ENCODE peak calls at places on chromosomes 4 and X, in five cellular contexts. One of them, this sample, is unnamed.

GRCh38 chrX:133085785-133086184 is 11.1 kb downstream of the USP26 start:
- DNase-seq in HepG2: no peak
- DNase-seq in GM12878: no peak
- DNase-seq in K562: no peak
- DNase-seq in H1: no peak
- DNase-seq in this sample: no peak

GRCh38 chr4:53307210-53307609 is 58.7 kb downstream of the SCFD2 start:
- DNase-seq in H1: no peak
- DNase-seq in HepG2: no peak
- DNase-seq in GM12878: no peak
- DNase-seq in K562: no peak
- DNase-seq in this sample: no peak

GRCh38 chrX:13128104-13128503 is 83.7 kb upstream of the FAM9C start:
- DNase-seq in K562: no peak
- DNase-seq in HepG2: no peak
- DNase-seq in GM12878: no peak
- DNase-seq in H1: no peak
- DNase-seq in this sample: no peak

GRCh38 chrX:20354505-20354904 is 87.8 kb upstream of the RPS6KA3 start:
- DNase-seq in HepG2: no peak
- DNase-seq in GM12878: no peak
- DNase-seq in H1: no peak
- DNase-seq in K562: no peak
- DNase-seq in this sample: no peak

GRCh38 chrX:123803331-123803983 is 56.4 kb upstream of the XIAP start:
- DNase-seq in HepG2: peak
- DNase-seq in K562: peak
- DNase-seq in GM12878: no peak
- DNase-seq in H1: no peak
- DNase-seq in this sample: no peak

GRCh38 chrX:31546130-31546529 is 474.3 kb upstream of the FTHL17 start:
- DNase-seq in H1: no peak
- DNase-seq in HepG2: no peak
- DNase-seq in GM12878: no peak
- DNase-seq in K562: no peak
- DNase-seq in this sample: no peak

GRCh38 chr4:37068580-37068979 is 176.0 kb upstream of the NWD2 start:
- DNase-seq in K562: no peak
- DNase-seq in GM12878: no peak
- DNase-seq in HepG2: peak
- DNase-seq in H1: no peak
- DNase-seq in this sample: peak

GRCh38 chr4:100430441-100430840 is 87.4 kb downstream of the EMCN start:
- DNase-seq in H1: no peak
- DNase-seq in K562: no peak
- DNase-seq in GM12878: no peak
- DNase-seq in HepG2: no peak
- DNase-seq in this sample: no peak

GRCh38 chrX:67044029-67044653 is 405.3 kb upstream of the EDA2R start:
- DNase-seq in H1: no peak
- DNase-seq in GM12878: no peak
- DNase-seq in HepG2: no peak
- DNase-seq in K562: no peak
- DNase-seq in this sample: no peak

GRCh38 chr4:173399016-173399415 is at the start of gene SCRG1:
- DNase-seq in K562: no peak
- DNase-seq in H1: no peak
- DNase-seq in GM12878: no peak
- DNase-seq in HepG2: no peak
- DNase-seq in this sample: peak

GRCh38 chr4:6049972-6050371 is 31.7 kb upstream of the C4orf50 start:
- DNase-seq in K562: no peak
- DNase-seq in H1: no peak
- DNase-seq in GM12878: no peak
- DNase-seq in HepG2: no peak
- DNase-seq in this sample: no peak

GRCh38 chr4:118171381-118171780 is 137.1 kb downstream of the NDST3 start:
- DNase-seq in H1: no peak
- DNase-seq in HepG2: no peak
- DNase-seq in K562: no peak
- DNase-seq in GM12878: no peak
- DNase-seq in this sample: no peak

GRCh38 chrX:9688833-9689232 is 76.8 kb downstream of the GPR143 start:
- DNase-seq in K562: no peak
- DNase-seq in HepG2: no peak
- DNase-seq in H1: no peak
- DNase-seq in GM12878: no peak
- DNase-seq in this sample: no peak

GRCh38 chr4:40573593-40574311 is 55.9 kb downstream of the RBM47 start:
- DNase-seq in H1: no peak
- DNase-seq in HepG2: no peak
- DNase-seq in K562: no peak
- DNase-seq in GM12878: peak
- DNase-seq in this sample: no peak

GRCh38 chrX:136166221-136166855 is 19.0 kb downstream of the FHL1 start:
- DNase-seq in GM12878: no peak
- DNase-seq in HepG2: no peak
- DNase-seq in H1: no peak
- DNase-seq in K562: no peak
- DNase-seq in this sample: no peak

DNA sequence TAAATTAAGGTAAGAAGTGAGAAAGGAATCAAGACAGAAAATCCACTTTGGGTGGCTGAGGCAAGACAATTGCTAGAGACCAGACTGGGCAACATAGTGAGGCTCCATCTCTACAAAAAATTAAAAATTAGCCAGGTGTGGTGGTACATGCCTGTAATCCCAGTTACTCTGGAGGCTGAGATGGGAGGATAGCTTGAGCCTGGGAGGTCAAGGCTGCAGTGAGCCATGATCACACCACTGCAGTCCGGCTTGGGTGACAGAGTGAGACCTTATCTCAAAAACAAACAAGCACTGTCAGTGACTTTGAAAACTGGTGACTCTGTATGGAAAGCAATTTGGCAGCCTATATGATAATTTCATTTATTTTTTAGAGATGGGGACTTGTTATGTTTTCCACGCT is 2.3 kb upstream of the ELOVL6 start:
- DNase-seq in GM12878: no peak
- DNase-seq in H1: no peak
- DNase-seq in K562: no peak
- DNase-seq in HepG2: peak
- DNase-seq in this sample: no peak
- TF ChIP-seq ATF2 in GM12878: no peak
- TF ChIP-seq ATF2 in H1: no peak
- TF ChIP-seq ATF2 in K562: no peak
- TF ChIP-seq ATF2 in HepG2: no peak
- TF ChIP-seq ATF2 in this sample: no peak

GRCh38 chr4:72631296-72631695 is 62.3 kb upstream of the ADAMTS3 start:
- DNase-seq in HepG2: no peak
- DNase-seq in GM12878: no peak
- DNase-seq in H1: no peak
- DNase-seq in K562: no peak
- DNase-seq in this sample: no peak
- TF ChIP-seq ATF3 in HepG2: no peak
- TF ChIP-seq ATF3 in GM12878: no peak
- TF ChIP-seq ATF3 in H1: no peak
- TF ChIP-seq ATF3 in K562: no peak
- TF ChIP-seq ATF3 in this sample: no peak

GRCh38 chrX:50812995-50813842 is 775 bp downstream of the SHROOM4 start:
- DNase-seq in H1: no peak
- DNase-seq in GM12878: no peak
- DNase-seq in HepG2: no peak
- DNase-seq in K562: no peak
- DNase-seq in this sample: peak
- TF ChIP-seq ATF2 in H1: no peak
- TF ChIP-seq ATF2 in GM12878: no peak
- TF ChIP-seq ATF2 in HepG2: no peak
- TF ChIP-seq ATF2 in K562: no peak
- TF ChIP-seq ATF2 in this sample: no peak

GRCh38 chrX:2497961-2498780 is 2.6 kb downstream of the DHRSX start:
- DNase-seq in K562: no peak
- DNase-seq in GM12878: no peak
- DNase-seq in H1: no peak
- DNase-seq in HepG2: peak
- DNase-seq in this sample: no peak
- TF ChIP-seq ATF3 in K562: no peak
- TF ChIP-seq ATF3 in GM12878: no peak
- TF ChIP-seq ATF3 in H1: no peak
- TF ChIP-seq ATF3 in HepG2: peak
- TF ChIP-seq ATF3 in this sample: no peak

This sample was measured in WTC11.